ENCODE peak calls at places on chromosomes 12 and 14, in ten cellular contexts. G is A549, O is sigmoid colon, A is ovary, J is stomach, W is HepG2, L is tibial nerve, R is transverse colon, T is SK-N-SH, S is esophagus muscularis mucosa. P is an unnamed sample.

GRCh38 chr12:124994435-124994975 is 1.1 kb downstream of the BRI3BP start:
- DNase-seq in G (peak; percentile 40), O (no peak), A (no peak), J (peak; percentile 51), W (no peak), L (no peak), R (peak; percentile 81), T (no peak), S (no peak), P (no peak)

GRCh38 chr12:64608901-64609542 is 1.3 kb upstream of the RASSF3 start:
- DNase-seq in G (peak; percentile 92), O (no peak), A (peak; percentile 26), J (no peak), W (peak; percentile 58), L (no peak), R (peak; percentile 67), T (peak; percentile 48), S (no peak), P (no peak)

GRCh38 chr12:52362118-52362726 is 5.1 kb downstream of the KRT85 start:
- DNase-seq in G (peak; percentile 40), O (no peak), A (no peak), J (no peak), W (no peak), L (no peak), R (no peak), T (no peak), S (no peak), P (no peak)

GRCh38 chr14:99609245-99610117 is 5.5 kb upstream of the CCDC85C start:
- DNase-seq in G (peak; percentile 62), O (no peak), A (no peak), J (no peak), W (peak; percentile 51), L (no peak), R (peak; percentile 32), T (no peak), S (no peak), P (no peak)

GRCh38 chr14:103126873-103127304 is 3.6 kb downstream of the TNFAIP2 start:
- DNase-seq in G (no peak), O (peak; percentile 73), A (peak; percentile 38), J (peak; percentile 88), W (peak; percentile 63), L (no peak), R (peak; percentile 71), T (peak; percentile 89), S (no peak), P (no peak)

GRCh38 chr14:89750909-89751502 is 203.5 kb downstream of the EFCAB11 start:
- DNase-seq in G (no peak), O (no peak), A (no peak), J (no peak), W (no peak), L (no peak), R (no peak), T (no peak), S (no peak), P (no peak)

GRCh38 chr12:58416211-58416610 is 474.8 kb downstream of the ATP23 start:
- DNase-seq in G (peak; percentile 57), O (no peak), A (no peak), J (no peak), W (no peak), L (no peak), R (no peak), T (no peak), S (no peak), P (no peak)

GRCh38 chr14:72714871-72715214 is 179.1 kb downstream of the DPF3 start:
- DNase-seq in G (no peak), O (peak; percentile 26), A (peak; percentile 39), J (no peak), W (no peak), L (no peak), R (no peak), T (no peak), S (no peak), P (no peak)

GRCh38 chr12:117098361-117099217 is 627 bp downstream of the TESC start:
- DNase-seq in G (peak; percentile 37), O (peak; percentile 54), A (no peak), J (peak; percentile 75), W (no peak), L (no peak), R (peak; percentile 16), T (peak; percentile 67), S (no peak), P (peak; percentile 52)

GRCh38 chr14:105398726-105399440 is 545 bp downstream of the TEX22 start:
- DNase-seq in G (peak; percentile 46), O (no peak), A (no peak), J (no peak), W (peak; percentile 50), L (no peak), R (no peak), T (peak; percentile 90), S (no peak), P (no peak)

GRCh38 chr12:39622306-39622705 is 2.7 kb upstream of the ABCD2 start:
- DNase-seq in G (no peak), O (no peak), A (no peak), J (no peak), W (no peak), L (no peak), R (no peak), T (no peak), S (no peak), P (no peak)

GRCh38 chr14:21524575-21525518 is 1.3 kb downstream of the SALL2 start:
- DNase-seq in G (no peak), O (no peak), A (no peak), J (no peak), W (no peak), L (no peak), R (no peak), T (no peak), S (no peak), P (no peak)

GRCh38 chr14:21526672-21527319 is 650 bp upstream of the SALL2 start:
- DNase-seq in G (no peak), O (no peak), A (no peak), J (no peak), W (no peak), L (no peak), R (no peak), T (no peak), S (no peak), P (no peak)

GRCh38 chr14:21525995-21526671 is at the start of gene SALL2:
- DNase-seq in G (peak; percentile 31), O (peak; percentile 94), A (peak; percentile 84), J (peak; percentile 72), W (peak; percentile 79), L (peak; percentile 33), R (peak; percentile 71), T (peak; percentile 93), S (peak; percentile 93), P (peak; percentile 83)

GRCh38 chr14:21527320-21527679 is 1.2 kb upstream of the SALL2 start:
- DNase-seq in G (no peak), O (no peak), A (no peak), J (no peak), W (no peak), L (no peak), R (no peak), T (no peak), S (no peak), P (no peak)

GRCh38 chr14:21525571-21525970 is 575 bp downstream of the SALL2 start:
- DNase-seq in G (no peak), O (no peak), A (peak; percentile 31), J (no peak), W (no peak), L (no peak), R (no peak), T (peak; percentile 61), S (no peak), P (no peak)
- H3K27ac ChIP-seq in G (peak overlapping the region; percentile 60), O (peak overlapping the region; percentile 89), A (peak overlapping the region; percentile 71), J (peak overlapping the region; percentile 83), W (peak overlapping the region; percentile 69), L (peak overlapping the region; percentile 89), R (peak overlapping the region; percentile 77), T (peak overlapping the region; percentile 82), S (peak overlapping the region; percentile 84), P (no peak overlapping the region)

GRCh38 chr12:123788541-123788940 is 26.4 kb downstream of the DNAH10 start:
- DNase-seq in G (no peak), O (no peak), A (no peak), J (no peak), W (no peak), L (no peak), R (no peak), T (no peak), S (no peak), P (no peak)
- TF ChIP-seq EP300 in G (no peak), O (no peak), A (no peak), J (no peak), W (no peak), L (no peak), R (no peak), T (no peak), S (no peak), P (no peak)

DNA sequence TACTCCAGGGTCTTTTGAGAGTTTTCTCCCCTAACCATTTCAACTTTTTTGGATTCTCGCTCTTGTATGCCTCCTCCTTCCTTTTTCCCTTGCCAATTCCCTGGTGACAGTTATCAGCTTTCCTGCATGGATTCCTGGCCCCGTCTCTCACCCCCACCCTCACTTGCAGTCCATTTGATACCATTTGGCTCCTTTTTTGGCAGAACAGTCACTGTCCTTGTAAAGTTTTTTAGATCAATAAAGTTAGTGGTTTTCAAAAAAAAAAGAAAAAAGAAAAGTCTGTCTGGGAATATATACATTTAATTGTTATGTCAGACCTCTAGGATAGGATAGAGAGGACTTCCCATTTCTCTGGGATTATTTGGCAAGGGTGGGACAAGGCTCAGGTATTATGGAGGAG is 42.1 kb downstream of the ACTN1 start:
- DNase-seq in G (no peak), O (no peak), A (no peak), J (no peak), W (no peak), L (no peak), R (no peak), T (no peak), S (no peak), P (no peak)
- H3K27ac ChIP-seq in G (peak overlapping the region; percentile 99), O (peak overlapping the region; percentile 100), A (no peak overlapping the region), J (peak overlapping the region; percentile 85), W (no peak overlapping the region), L (peak overlapping the region; percentile 89), R (peak overlapping the region; percentile 93), T (peak overlapping the region; percentile 99), S (peak overlapping the region; percentile 98), P (peak overlapping the region; percentile 72)

DNA sequence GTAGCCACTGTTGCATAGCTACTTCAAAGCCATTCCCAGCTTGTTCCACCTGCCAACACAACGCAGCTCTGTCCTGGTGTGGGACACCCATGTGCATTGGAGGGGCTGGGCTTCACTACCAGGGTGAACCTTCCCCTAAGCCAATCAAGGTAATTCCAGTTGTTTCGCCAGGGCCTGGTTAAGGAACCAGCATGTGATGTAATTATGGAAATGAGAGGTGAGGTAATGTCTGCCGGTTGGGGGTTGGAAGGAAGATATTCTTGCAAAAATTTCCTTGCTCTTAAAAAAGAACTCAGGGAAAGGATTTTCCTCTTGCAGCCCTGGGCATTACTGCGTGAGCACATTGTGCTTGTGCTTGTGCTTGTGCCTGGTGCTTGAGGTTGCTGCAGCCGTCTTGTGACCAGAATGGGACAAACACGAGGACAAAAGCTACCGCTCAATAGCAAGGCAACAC is 14.9 kb downstream of the TUBA1C start:
- DNase-seq in G (no peak), O (no peak), A (no peak), J (no peak), W (peak; percentile 56), L (no peak), R (peak; percentile 26), T (peak; percentile 25), S (no peak), P (no peak)
- TF ChIP-seq EP300 in G (no peak), O (no peak), A (no peak), J (no peak), W (no peak), L (no peak), R (no peak), T (no peak), S (no peak), P (no peak)

P was measured in suprapubic skin.